ENCODE peak calls at places on chromosomes 5 and 9, in ten cellular contexts. One of them, this sample, is unnamed. For H3K36me3, the result is how much of the 10 kb centered on the place peaks cover.

GRCh38 chr5:80246995-80247729 is 8.7 kb downstream of the SERINC5 start:
- DNase-seq in tibial artery: peak
- DNase-seq in SK-N-MC: no peak
- DNase-seq in naive thymus-derived CD4-positive, alpha-beta T cell: no peak
- DNase-seq in fibroblast of lung: peak
- DNase-seq in small intestine: peak
- DNase-seq in CD8-positive, alpha-beta T cell: peak
- DNase-seq in spleen: no peak
- DNase-seq in tibial nerve: no peak
- DNase-seq in upper lobe of left lung: no peak
- DNase-seq in this sample: peak

GRCh38 chr9:138043411-138044345 is 166.1 kb downstream of the CACNA1B start:
- DNase-seq in tibial artery: peak
- DNase-seq in SK-N-MC: no peak
- DNase-seq in naive thymus-derived CD4-positive, alpha-beta T cell: no peak
- DNase-seq in fibroblast of lung: no peak
- DNase-seq in small intestine: no peak
- DNase-seq in CD8-positive, alpha-beta T cell: no peak
- DNase-seq in spleen: peak
- DNase-seq in tibial nerve: no peak
- DNase-seq in upper lobe of left lung: peak
- DNase-seq in this sample: peak

GRCh38 chr9:130713286-130713975 is 19.9 kb downstream of the EXOSC2 start:
- DNase-seq in tibial artery: peak
- DNase-seq in SK-N-MC: no peak
- DNase-seq in naive thymus-derived CD4-positive, alpha-beta T cell: no peak
- DNase-seq in fibroblast of lung: peak
- DNase-seq in small intestine: peak
- DNase-seq in CD8-positive, alpha-beta T cell: peak
- DNase-seq in spleen: no peak
- DNase-seq in tibial nerve: no peak
- DNase-seq in upper lobe of left lung: no peak
- DNase-seq in this sample: no peak

GRCh38 chr5:118468085-118468484 is 520.3 kb downstream of the DTWD2 start:
- DNase-seq in tibial artery: no peak
- DNase-seq in SK-N-MC: no peak
- DNase-seq in naive thymus-derived CD4-positive, alpha-beta T cell: no peak
- DNase-seq in fibroblast of lung: no peak
- DNase-seq in small intestine: no peak
- DNase-seq in CD8-positive, alpha-beta T cell: no peak
- DNase-seq in spleen: no peak
- DNase-seq in tibial nerve: no peak
- DNase-seq in upper lobe of left lung: no peak
- DNase-seq in this sample: no peak

GRCh38 chr9:16197578-16198370 is 644.9 kb downstream of the CCDC171 start:
- DNase-seq in tibial artery: no peak
- DNase-seq in SK-N-MC: no peak
- DNase-seq in naive thymus-derived CD4-positive, alpha-beta T cell: no peak
- DNase-seq in fibroblast of lung: peak
- DNase-seq in small intestine: no peak
- DNase-seq in CD8-positive, alpha-beta T cell: no peak
- DNase-seq in spleen: no peak
- DNase-seq in tibial nerve: no peak
- DNase-seq in upper lobe of left lung: peak
- DNase-seq in this sample: no peak

GRCh38 chr9:131840220-131840619 is 100.3 kb upstream of the RAPGEF1 start:
- DNase-seq in tibial artery: no peak
- DNase-seq in SK-N-MC: no peak
- DNase-seq in naive thymus-derived CD4-positive, alpha-beta T cell: no peak
- DNase-seq in fibroblast of lung: no peak
- DNase-seq in small intestine: no peak
- DNase-seq in CD8-positive, alpha-beta T cell: no peak
- DNase-seq in spleen: no peak
- DNase-seq in tibial nerve: no peak
- DNase-seq in upper lobe of left lung: no peak
- DNase-seq in this sample: peak

GRCh38 chr5:40831346-40832210 is 3.4 kb downstream of the RPL37 start:
- DNase-seq in tibial artery: no peak
- DNase-seq in SK-N-MC: no peak
- DNase-seq in naive thymus-derived CD4-positive, alpha-beta T cell: no peak
- DNase-seq in fibroblast of lung: peak
- DNase-seq in small intestine: no peak
- DNase-seq in CD8-positive, alpha-beta T cell: no peak
- DNase-seq in spleen: no peak
- DNase-seq in tibial nerve: no peak
- DNase-seq in upper lobe of left lung: no peak
- DNase-seq in this sample: no peak

GRCh38 chr5:159337291-159337974 is 7.1 kb upstream of the IL12B start:
- DNase-seq in tibial artery: no peak
- DNase-seq in SK-N-MC: no peak
- DNase-seq in naive thymus-derived CD4-positive, alpha-beta T cell: peak
- DNase-seq in fibroblast of lung: peak
- DNase-seq in small intestine: no peak
- DNase-seq in CD8-positive, alpha-beta T cell: peak
- DNase-seq in spleen: no peak
- DNase-seq in tibial nerve: no peak
- DNase-seq in upper lobe of left lung: no peak
- DNase-seq in this sample: no peak

GRCh38 chr5:142167458-142167857 is 58.9 kb downstream of the NDFIP1 start:
- DNase-seq in tibial artery: no peak
- DNase-seq in SK-N-MC: no peak
- DNase-seq in naive thymus-derived CD4-positive, alpha-beta T cell: no peak
- DNase-seq in fibroblast of lung: no peak
- DNase-seq in small intestine: no peak
- DNase-seq in CD8-positive, alpha-beta T cell: no peak
- DNase-seq in spleen: no peak
- DNase-seq in tibial nerve: no peak
- DNase-seq in upper lobe of left lung: no peak
- DNase-seq in this sample: no peak

GRCh38 chr5:66411701-66412100 is 184.5 kb upstream of the MAST4 start:
- DNase-seq in tibial artery: no peak
- DNase-seq in SK-N-MC: no peak
- DNase-seq in naive thymus-derived CD4-positive, alpha-beta T cell: no peak
- DNase-seq in fibroblast of lung: no peak
- DNase-seq in small intestine: no peak
- DNase-seq in CD8-positive, alpha-beta T cell: no peak
- DNase-seq in spleen: no peak
- DNase-seq in tibial nerve: no peak
- DNase-seq in upper lobe of left lung: no peak
- DNase-seq in this sample: no peak

GRCh38 chr5:38938424-38938823 is 92.6 kb downstream of the OSMR start:
- DNase-seq in tibial artery: no peak
- DNase-seq in SK-N-MC: no peak
- DNase-seq in naive thymus-derived CD4-positive, alpha-beta T cell: no peak
- DNase-seq in fibroblast of lung: peak
- DNase-seq in small intestine: no peak
- DNase-seq in CD8-positive, alpha-beta T cell: no peak
- DNase-seq in spleen: no peak
- DNase-seq in tibial nerve: no peak
- DNase-seq in upper lobe of left lung: no peak
- DNase-seq in this sample: no peak

GRCh38 chr9:34590376-34591090 is 1.0 kb upstream of the CNTFR start:
- DNase-seq in tibial artery: peak
- DNase-seq in SK-N-MC: no peak
- DNase-seq in naive thymus-derived CD4-positive, alpha-beta T cell: no peak
- DNase-seq in fibroblast of lung: no peak
- DNase-seq in small intestine: peak
- DNase-seq in CD8-positive, alpha-beta T cell: no peak
- DNase-seq in spleen: peak
- DNase-seq in tibial nerve: peak
- DNase-seq in upper lobe of left lung: peak
- DNase-seq in this sample: peak

GRCh38 chr5:33894566-33894965 is 2.8 kb upstream of the ADAMTS12 start:
- DNase-seq in tibial artery: no peak
- DNase-seq in SK-N-MC: no peak
- DNase-seq in naive thymus-derived CD4-positive, alpha-beta T cell: no peak
- DNase-seq in fibroblast of lung: peak
- DNase-seq in small intestine: no peak
- DNase-seq in CD8-positive, alpha-beta T cell: no peak
- DNase-seq in spleen: no peak
- DNase-seq in tibial nerve: no peak
- DNase-seq in upper lobe of left lung: no peak
- DNase-seq in this sample: no peak

DNA sequence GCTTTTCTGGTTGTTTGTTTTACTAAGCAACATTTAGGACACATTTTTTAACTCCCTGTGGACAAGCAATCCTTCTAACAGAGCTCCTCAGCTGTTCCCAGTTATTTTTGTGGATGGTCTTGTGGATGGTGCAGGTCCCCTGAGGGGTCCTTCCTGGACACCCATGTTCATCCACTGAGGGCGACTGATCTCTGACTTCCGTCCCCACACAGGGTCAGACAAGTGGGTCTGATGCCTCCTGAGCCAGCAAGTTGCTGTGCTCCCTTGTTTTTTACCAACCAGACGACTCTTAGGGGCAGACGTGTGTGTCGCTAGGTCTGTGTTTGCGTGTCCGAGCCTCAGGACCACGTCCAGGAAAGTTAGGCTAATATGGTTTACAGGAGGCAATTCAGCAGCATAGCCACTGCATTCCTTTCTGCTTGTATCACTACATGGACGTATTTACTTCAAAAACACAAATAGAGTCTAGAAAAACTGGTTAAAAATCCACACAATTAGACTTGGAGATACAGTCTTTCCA is 65.0 kb upstream of the ECM2 start:
- DNase-seq in tibial artery: no peak
- DNase-seq in SK-N-MC: no peak
- DNase-seq in naive thymus-derived CD4-positive, alpha-beta T cell: no peak
- DNase-seq in fibroblast of lung: peak
- DNase-seq in small intestine: no peak
- DNase-seq in CD8-positive, alpha-beta T cell: no peak
- DNase-seq in spleen: no peak
- DNase-seq in tibial nerve: no peak
- DNase-seq in upper lobe of left lung: no peak
- DNase-seq in this sample: no peak
- H3K4me3 ChIP-seq in tibial artery: peak
- H3K4me3 ChIP-seq in SK-N-MC: no peak
- H3K4me3 ChIP-seq in naive thymus-derived CD4-positive, alpha-beta T cell: no peak
- H3K4me3 ChIP-seq in fibroblast of lung: no peak
- H3K4me3 ChIP-seq in small intestine: no peak
- H3K4me3 ChIP-seq in CD8-positive, alpha-beta T cell: no peak
- H3K4me3 ChIP-seq in spleen: no peak
- H3K4me3 ChIP-seq in tibial nerve: no peak
- H3K4me3 ChIP-seq in upper lobe of left lung: no peak
- H3K4me3 ChIP-seq in this sample: no peak

GRCh38 chr5:102754499-102755424 is at the start of gene PAM:
- DNase-seq in tibial artery: peak
- DNase-seq in SK-N-MC: no peak
- DNase-seq in naive thymus-derived CD4-positive, alpha-beta T cell: peak
- DNase-seq in fibroblast of lung: peak
- DNase-seq in small intestine: peak
- DNase-seq in CD8-positive, alpha-beta T cell: peak
- DNase-seq in spleen: peak
- DNase-seq in tibial nerve: peak
- DNase-seq in upper lobe of left lung: peak
- DNase-seq in this sample: peak

GRCh38 chr5:102750435-102750834 is 4.7 kb upstream of the PAM start:
- DNase-seq in tibial artery: no peak
- DNase-seq in SK-N-MC: no peak
- DNase-seq in naive thymus-derived CD4-positive, alpha-beta T cell: no peak
- DNase-seq in fibroblast of lung: no peak
- DNase-seq in small intestine: no peak
- DNase-seq in CD8-positive, alpha-beta T cell: no peak
- DNase-seq in spleen: no peak
- DNase-seq in tibial nerve: no peak
- DNase-seq in upper lobe of left lung: no peak
- DNase-seq in this sample: no peak

GRCh38 chr5:102755691-102756371 is 726 bp downstream of the PAM start:
- DNase-seq in tibial artery: peak
- DNase-seq in SK-N-MC: no peak
- DNase-seq in naive thymus-derived CD4-positive, alpha-beta T cell: peak
- DNase-seq in fibroblast of lung: peak
- DNase-seq in small intestine: peak
- DNase-seq in CD8-positive, alpha-beta T cell: peak
- DNase-seq in spleen: peak
- DNase-seq in tibial nerve: peak
- DNase-seq in upper lobe of left lung: peak
- DNase-seq in this sample: peak

GRCh38 chr5:102749416-102750021 is 5.6 kb upstream of the PAM start:
- DNase-seq in tibial artery: no peak
- DNase-seq in SK-N-MC: no peak
- DNase-seq in naive thymus-derived CD4-positive, alpha-beta T cell: no peak
- DNase-seq in fibroblast of lung: no peak
- DNase-seq in small intestine: no peak
- DNase-seq in CD8-positive, alpha-beta T cell: no peak
- DNase-seq in spleen: no peak
- DNase-seq in tibial nerve: no peak
- DNase-seq in upper lobe of left lung: no peak
- DNase-seq in this sample: peak

GRCh38 chr5:102753889-102754498 is 1.1 kb upstream of the PAM start:
- DNase-seq in tibial artery: no peak
- DNase-seq in SK-N-MC: no peak
- DNase-seq in naive thymus-derived CD4-positive, alpha-beta T cell: no peak
- DNase-seq in fibroblast of lung: no peak
- DNase-seq in small intestine: no peak
- DNase-seq in CD8-positive, alpha-beta T cell: no peak
- DNase-seq in spleen: peak
- DNase-seq in tibial nerve: no peak
- DNase-seq in upper lobe of left lung: peak
- DNase-seq in this sample: peak
- H3K36me3 ChIP-seq in tibial artery: under half
- H3K36me3 ChIP-seq in SK-N-MC: under half
- H3K36me3 ChIP-seq in naive thymus-derived CD4-positive, alpha-beta T cell: under half
- H3K36me3 ChIP-seq in fibroblast of lung: under half
- H3K36me3 ChIP-seq in small intestine: under half
- H3K36me3 ChIP-seq in CD8-positive, alpha-beta T cell: under half
- H3K36me3 ChIP-seq in spleen: under half
- H3K36me3 ChIP-seq in tibial nerve: under half
- H3K36me3 ChIP-seq in upper lobe of left lung: under half
- H3K36me3 ChIP-seq in this sample: under half

GRCh38 chr9:21804791-21805190 is 2.4 kb downstream of the MTAP start:
- DNase-seq in tibial artery: no peak
- DNase-seq in SK-N-MC: no peak
- DNase-seq in naive thymus-derived CD4-positive, alpha-beta T cell: no peak
- DNase-seq in fibroblast of lung: no peak
- DNase-seq in small intestine: no peak
- DNase-seq in CD8-positive, alpha-beta T cell: no peak
- DNase-seq in spleen: no peak
- DNase-seq in tibial nerve: no peak
- DNase-seq in upper lobe of left lung: no peak
- DNase-seq in this sample: no peak
- H3K4me3 ChIP-seq in tibial artery: no peak
- H3K4me3 ChIP-seq in SK-N-MC: peak
- H3K4me3 ChIP-seq in naive thymus-derived CD4-positive, alpha-beta T cell: no peak
- H3K4me3 ChIP-seq in fibroblast of lung: peak
- H3K4me3 ChIP-seq in small intestine: no peak
- H3K4me3 ChIP-seq in CD8-positive, alpha-beta T cell: no peak
- H3K4me3 ChIP-seq in spleen: no peak
- H3K4me3 ChIP-seq in tibial nerve: no peak
- H3K4me3 ChIP-seq in upper lobe of left lung: no peak
- H3K4me3 ChIP-seq in this sample: no peak

DNA sequence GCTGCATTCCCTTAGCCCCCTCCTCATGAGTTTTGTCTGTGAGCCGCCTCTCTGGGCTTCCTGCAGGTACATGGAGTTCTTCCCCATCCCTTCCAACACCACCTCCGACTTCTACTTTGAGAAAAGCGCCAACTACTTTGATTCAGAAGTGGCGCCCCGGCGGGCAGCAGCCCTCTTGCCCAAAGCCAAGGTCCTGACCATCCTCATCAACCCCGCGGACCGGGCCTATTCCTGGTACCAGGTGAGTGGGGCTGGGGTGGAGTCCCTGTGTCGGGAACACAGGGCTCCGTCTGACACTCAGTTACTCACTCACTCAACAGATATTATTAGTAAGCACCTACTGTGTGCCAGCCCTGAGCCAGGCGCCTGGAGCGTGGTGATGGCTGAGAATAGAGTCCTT is 37.3 kb downstream of the NDST1 start:
- DNase-seq in tibial artery: no peak
- DNase-seq in SK-N-MC: no peak
- DNase-seq in naive thymus-derived CD4-positive, alpha-beta T cell: no peak
- DNase-seq in fibroblast of lung: no peak
- DNase-seq in small intestine: no peak
- DNase-seq in CD8-positive, alpha-beta T cell: no peak
- DNase-seq in spleen: no peak
- DNase-seq in tibial nerve: no peak
- DNase-seq in upper lobe of left lung: peak
- DNase-seq in this sample: no peak
- H3K36me3 ChIP-seq in tibial artery: half or more
- H3K36me3 ChIP-seq in SK-N-MC: under half
- H3K36me3 ChIP-seq in naive thymus-derived CD4-positive, alpha-beta T cell: under half
- H3K36me3 ChIP-seq in fibroblast of lung: under half
- H3K36me3 ChIP-seq in small intestine: under half
- H3K36me3 ChIP-seq in CD8-positive, alpha-beta T cell: under half
- H3K36me3 ChIP-seq in spleen: half or more
- H3K36me3 ChIP-seq in tibial nerve: under half
- H3K36me3 ChIP-seq in upper lobe of left lung: half or more
- H3K36me3 ChIP-seq in this sample: under half